ENCODE peak calls at places on chromosomes 16 and 17, in six cellular contexts. One of them, this sample, is unnamed.

GRCh38 chr16:87963400-87963799 is 12.2 kb downstream of the BANP start:
- DNase-seq in HCT116: no peak
- DNase-seq in fibroblast of lung: peak; percentile 56
- DNase-seq in GM23248: peak; percentile 97
- DNase-seq in neural progenitor cell: no peak
- DNase-seq in hepatocyte: no peak
- DNase-seq in this sample: no peak

GRCh38 chr17:17494499-17495447 is 1.4 kb downstream of the RASD1 start:
- DNase-seq in HCT116: no peak
- DNase-seq in fibroblast of lung: peak; percentile 39
- DNase-seq in GM23248: peak; percentile 81
- DNase-seq in neural progenitor cell: peak; percentile 77
- DNase-seq in hepatocyte: peak; percentile 60
- DNase-seq in this sample: no peak

GRCh38 chr17:64187093-64187895 is 57.4 kb upstream of the ERN1 start:
- DNase-seq in HCT116: no peak
- DNase-seq in fibroblast of lung: no peak
- DNase-seq in GM23248: no peak
- DNase-seq in neural progenitor cell: no peak
- DNase-seq in hepatocyte: peak; percentile 56
- DNase-seq in this sample: no peak

GRCh38 chr16:14181371-14182050 is 110.4 kb downstream of the MRTFB start:
- DNase-seq in HCT116: no peak
- DNase-seq in fibroblast of lung: peak; percentile 89
- DNase-seq in GM23248: peak; percentile 92
- DNase-seq in neural progenitor cell: no peak
- DNase-seq in hepatocyte: no peak
- DNase-seq in this sample: no peak

GRCh38 chr16:53132406-53132805 is 77.6 kb downstream of the CHD9 start:
- DNase-seq in HCT116: no peak
- DNase-seq in fibroblast of lung: no peak
- DNase-seq in GM23248: peak; percentile 45
- DNase-seq in neural progenitor cell: no peak
- DNase-seq in hepatocyte: no peak
- DNase-seq in this sample: no peak

GRCh38 chr16:88309174-88309904 is 73.4 kb upstream of the ZNF469 start:
- DNase-seq in HCT116: no peak
- DNase-seq in fibroblast of lung: no peak
- DNase-seq in GM23248: no peak
- DNase-seq in neural progenitor cell: no peak
- DNase-seq in hepatocyte: no peak
- DNase-seq in this sample: no peak

GRCh38 chr16:54140788-54141136 is 145.8 kb downstream of the IRX3 start:
- DNase-seq in HCT116: no peak
- DNase-seq in fibroblast of lung: no peak
- DNase-seq in GM23248: no peak
- DNase-seq in neural progenitor cell: no peak
- DNase-seq in hepatocyte: no peak
- DNase-seq in this sample: no peak

GRCh38 chr17:62724398-62725146 is 83.5 kb downstream of the MARCHF10 start:
- DNase-seq in HCT116: no peak
- DNase-seq in fibroblast of lung: no peak
- DNase-seq in GM23248: peak; percentile 40
- DNase-seq in neural progenitor cell: no peak
- DNase-seq in hepatocyte: no peak
- DNase-seq in this sample: no peak

GRCh38 chr17:77728022-77728671 is 230.4 kb upstream of the TNRC6C start:
- DNase-seq in HCT116: peak; percentile 36
- DNase-seq in fibroblast of lung: no peak
- DNase-seq in GM23248: peak; percentile 33
- DNase-seq in neural progenitor cell: no peak
- DNase-seq in hepatocyte: peak; percentile 62
- DNase-seq in this sample: no peak

GRCh38 chr17:20774472-20775135 is 195.1 kb downstream of the CDRT15L2 start:
- DNase-seq in HCT116: no peak
- DNase-seq in fibroblast of lung: no peak
- DNase-seq in GM23248: peak; percentile 3
- DNase-seq in neural progenitor cell: no peak
- DNase-seq in hepatocyte: no peak
- DNase-seq in this sample: no peak

GRCh38 chr17:83202002-83203000 is 122.9 kb downstream of the METRNL start:
- DNase-seq in HCT116: no peak
- DNase-seq in fibroblast of lung: no peak
- DNase-seq in GM23248: peak; percentile 25
- DNase-seq in neural progenitor cell: no peak
- DNase-seq in hepatocyte: no peak
- DNase-seq in this sample: peak; percentile 10

GRCh38 chr17:6525731-6526130 is 30.6 kb downstream of the PITPNM3 start:
- DNase-seq in HCT116: no peak
- DNase-seq in fibroblast of lung: no peak
- DNase-seq in GM23248: no peak
- DNase-seq in neural progenitor cell: no peak
- DNase-seq in hepatocyte: no peak
- DNase-seq in this sample: no peak

GRCh38 chr17:16100737-16101400 is 101.2 kb downstream of the TTC19 start:
- DNase-seq in HCT116: no peak
- DNase-seq in fibroblast of lung: peak; percentile 17
- DNase-seq in GM23248: no peak
- DNase-seq in neural progenitor cell: no peak
- DNase-seq in hepatocyte: no peak
- DNase-seq in this sample: no peak

GRCh38 chr17:4800462-4801185 is 1.5 kb downstream of the C17orf114 start:
- DNase-seq in HCT116: no peak
- DNase-seq in fibroblast of lung: no peak
- DNase-seq in GM23248: no peak
- DNase-seq in neural progenitor cell: no peak
- DNase-seq in hepatocyte: no peak
- DNase-seq in this sample: no peak

DNA sequence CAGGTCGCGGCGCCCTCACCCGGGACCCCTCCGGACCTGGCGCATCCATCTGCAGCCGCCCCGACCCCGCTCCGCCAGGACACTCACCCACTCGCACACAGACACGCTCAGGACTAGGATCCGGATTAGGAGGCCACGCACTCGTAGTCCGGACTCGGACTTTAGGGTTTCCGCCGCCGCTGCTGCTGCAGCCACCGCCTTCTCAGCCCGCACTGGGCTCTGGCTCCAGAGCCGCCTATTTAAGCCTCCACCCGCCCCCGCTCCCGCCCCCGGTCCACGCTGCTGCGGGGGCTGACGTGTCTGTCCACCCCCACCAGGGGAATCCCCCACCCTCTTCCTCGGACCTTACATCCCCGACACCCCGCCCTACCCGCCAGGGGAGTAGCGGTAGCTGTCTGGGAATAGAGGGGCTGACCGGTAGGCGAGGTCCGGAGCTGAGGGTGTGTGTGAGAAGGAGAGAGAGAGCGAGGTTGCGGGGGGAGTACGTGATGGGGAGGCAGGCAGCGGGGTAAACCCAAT is at the start of gene RRAD:
- DNase-seq in HCT116: no peak
- DNase-seq in fibroblast of lung: peak; percentile 22
- DNase-seq in GM23248: peak; percentile 54
- DNase-seq in neural progenitor cell: peak; percentile 54
- DNase-seq in hepatocyte: peak; percentile 48
- DNase-seq in this sample: no peak
- TF ChIP-seq EZH2 in HCT116: no peak
- TF ChIP-seq EZH2 in fibroblast of lung: no peak
- TF ChIP-seq EZH2 in GM23248: peak; percentile 72
- TF ChIP-seq EZH2 in neural progenitor cell: peak; percentile 92
- TF ChIP-seq EZH2 in hepatocyte: peak; percentile 96
- TF ChIP-seq EZH2 in this sample: peak; percentile 81

DNA sequence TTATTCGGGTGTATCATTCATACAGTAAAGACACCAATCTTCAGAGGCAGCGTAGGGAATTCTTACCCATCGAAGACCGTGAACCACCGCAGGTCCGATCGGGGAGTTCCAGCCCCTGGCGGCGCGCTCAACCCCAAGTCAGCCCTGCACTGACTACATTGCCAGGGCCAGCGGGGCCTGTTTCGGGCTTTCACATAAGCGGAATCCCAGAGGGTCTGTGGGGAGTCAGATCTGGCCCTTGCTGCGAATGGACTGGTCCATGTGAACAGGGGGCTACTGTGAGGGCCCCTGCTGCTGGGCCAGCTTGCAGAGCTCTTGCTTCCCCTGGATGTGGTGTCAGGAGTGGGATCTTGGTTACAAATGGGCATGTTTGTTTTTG is 7.6 kb downstream of the PDE6G start:
- DNase-seq in HCT116: no peak
- DNase-seq in fibroblast of lung: no peak
- DNase-seq in GM23248: no peak
- DNase-seq in neural progenitor cell: no peak
- DNase-seq in hepatocyte: no peak
- DNase-seq in this sample: no peak
- TF ChIP-seq EZH2 in HCT116: no peak
- TF ChIP-seq EZH2 in fibroblast of lung: peak; percentile 11
- TF ChIP-seq EZH2 in GM23248: no peak
- TF ChIP-seq EZH2 in neural progenitor cell: no peak
- TF ChIP-seq EZH2 in hepatocyte: no peak
- TF ChIP-seq EZH2 in this sample: no peak

GRCh38 chr17:48723555-48724239 is 712 bp downstream of the PRAC2 start:
- DNase-seq in HCT116: no peak
- DNase-seq in fibroblast of lung: no peak
- DNase-seq in GM23248: no peak
- DNase-seq in neural progenitor cell: peak; percentile 59
- DNase-seq in hepatocyte: no peak
- DNase-seq in this sample: peak; percentile 76
- TF ChIP-seq EZH2 in HCT116: no peak
- TF ChIP-seq EZH2 in fibroblast of lung: peak; percentile 60
- TF ChIP-seq EZH2 in GM23248: peak; percentile 67
- TF ChIP-seq EZH2 in neural progenitor cell: peak; percentile 88
- TF ChIP-seq EZH2 in hepatocyte: peak; percentile 78
- TF ChIP-seq EZH2 in this sample: peak; percentile 61

DNA sequence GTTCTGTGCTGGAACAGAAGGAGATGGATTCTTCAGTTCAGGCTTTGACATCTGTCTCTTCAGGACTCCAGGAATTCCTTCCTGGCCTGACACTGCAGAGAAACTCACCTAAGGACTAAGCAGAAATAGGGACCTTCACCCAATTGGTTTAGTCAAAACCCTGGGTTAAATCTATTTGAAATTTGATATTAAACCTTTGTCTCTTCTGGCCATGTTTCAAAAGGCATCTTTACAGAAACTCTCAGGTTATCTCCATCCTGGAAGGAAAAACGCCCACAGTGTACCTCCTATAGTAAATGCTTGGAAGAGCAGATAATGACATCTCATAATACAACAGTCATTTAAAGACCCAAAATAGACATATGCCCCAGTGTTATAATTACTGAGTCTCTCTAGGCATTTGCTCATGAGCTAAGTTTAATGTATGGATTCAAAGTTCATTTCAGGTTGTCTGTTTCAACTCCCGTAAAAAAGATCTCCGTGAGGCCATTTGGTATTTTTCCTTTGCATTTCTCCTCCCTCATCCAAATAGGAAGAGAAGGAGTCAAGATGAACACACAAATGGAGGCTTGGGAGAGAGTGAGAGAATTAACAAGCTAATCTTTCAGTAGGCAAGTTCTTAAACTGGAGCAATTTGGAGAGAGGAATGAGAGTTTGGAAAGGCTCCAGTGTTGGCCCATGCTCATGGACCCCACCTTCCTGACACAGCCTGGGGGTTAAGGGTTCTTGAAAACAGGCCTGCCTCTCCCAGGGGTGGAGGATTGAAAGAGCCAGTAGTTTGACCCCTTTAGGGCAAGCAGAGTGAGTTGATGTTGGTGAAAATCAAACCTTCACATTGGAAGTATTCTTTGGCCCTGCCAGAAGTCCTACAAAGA is 5.8 kb upstream of the HOXB4 start:
- DNase-seq in HCT116: no peak
- DNase-seq in fibroblast of lung: peak; percentile 91
- DNase-seq in GM23248: no peak
- DNase-seq in neural progenitor cell: no peak
- DNase-seq in hepatocyte: no peak
- DNase-seq in this sample: no peak
- TF ChIP-seq EZH2 in HCT116: no peak
- TF ChIP-seq EZH2 in fibroblast of lung: no peak
- TF ChIP-seq EZH2 in GM23248: no peak
- TF ChIP-seq EZH2 in neural progenitor cell: peak; percentile 73
- TF ChIP-seq EZH2 in hepatocyte: no peak
- TF ChIP-seq EZH2 in this sample: peak; percentile 70

This sample was measured in H1.